ENCODE peak calls at places on chromosomes 6 and 20, in five cellular contexts. P, T, D, X and W are unnamed samples.
A peak's percentile ranks its signal among the peaks of the same experiment; 100 is the strongest.

GRCh38 chr20:25248501-25249172 is 752 bp downstream of the PYGB start:
- DNase-seq in P (peak; percentile 59), T (no peak), D (peak; percentile 51), X (no peak), W (no peak)

GRCh38 chr20:4167261-4168004 is 152.1 kb upstream of the RNF24 start:
- DNase-seq in P (peak; percentile 55), T (no peak), D (peak; percentile 48), X (no peak), W (no peak)

GRCh38 chr6:75397806-75398465 is 95.7 kb downstream of the FILIP1 start:
- DNase-seq in P (no peak), T (no peak), D (no peak), X (no peak), W (peak; percentile 30)

GRCh38 chr6:166676270-166676860 is 49.3 kb upstream of the RPS6KA2 start:
- DNase-seq in P (no peak), T (no peak), D (no peak), X (no peak), W (no peak)

GRCh38 chr6:3349388-3350251 is 90.9 kb downstream of the PSMG4 start:
- DNase-seq in P (no peak), T (no peak), D (no peak), X (no peak), W (no peak)

GRCh38 chr6:88870728-88871330 is 92.6 kb downstream of the RNGTT start:
- DNase-seq in P (peak; percentile 57), T (no peak), D (no peak), X (no peak), W (peak; percentile 81)

GRCh38 chr6:70709826-70710225 is 42.1 kb downstream of the SMAP1 start:
- DNase-seq in P (no peak), T (no peak), D (no peak), X (no peak), W (peak; percentile 86)

GRCh38 chr6:148968636-148969270 is 221.9 kb downstream of the UST start:
- DNase-seq in P (no peak), T (no peak), D (no peak), X (no peak), W (no peak)

GRCh38 chr6:25027221-25027916 is 91.6 kb upstream of the RIPOR2 start:
- DNase-seq in P (no peak), T (no peak), D (peak; percentile 46), X (no peak), W (no peak)

GRCh38 chr20:38843346-38843745 is 37.8 kb downstream of the PPP1R16B start:
- DNase-seq in P (no peak), T (no peak), D (no peak), X (no peak), W (no peak)

GRCh38 chr20:21517566-21518277 is 3.9 kb upstream of the NKX2-2 start:
- DNase-seq in P (no peak), T (no peak), D (peak; percentile 38), X (no peak), W (no peak)

GRCh38 chr20:23061713-23062561 is 12.5 kb upstream of the THBD start:
- DNase-seq in P (peak; percentile 70), T (peak; percentile 34), D (peak; percentile 70), X (no peak), W (peak; percentile 75)

GRCh38 chr6:137043710-137044365 is 927 bp downstream of the IL20RA start:
- DNase-seq in P (peak; percentile 34), T (no peak), D (peak; percentile 39), X (peak; percentile 55), W (peak; percentile 70)

GRCh38 chr20:62924567-62925419 is 1.5 kb downstream of the DIDO1 start:
- DNase-seq in P (peak; percentile 55), T (no peak), D (no peak), X (no peak), W (no peak)

GRCh38 chr6:116217069-116217468 is 36.8 kb downstream of the TSPYL4 start:
- DNase-seq in P (peak; percentile 52), T (no peak), D (no peak), X (no peak), W (no peak)

GRCh38 chr20:32179515-32179914 is 28.0 kb downstream of the PLAGL2 start:
- DNase-seq in P (no peak), T (no peak), D (no peak), X (no peak), W (no peak)

GRCh38 chr6:111586554-111586953 is 19.1 kb downstream of the TRAF3IP2 start:
- DNase-seq in P (no peak), T (no peak), D (no peak), X (no peak), W (no peak)

GRCh38 chr6:164753517-164753916 is 555.9 kb downstream of the C6orf118 start:
- DNase-seq in P (no peak), T (no peak), D (no peak), X (no peak), W (no peak)

GRCh38 chr6:127484207-127484858 is 25.1 kb upstream of the KIAA0408 start:
- DNase-seq in P (no peak), T (no peak), D (no peak), X (no peak), W (peak; percentile 71)

GRCh38 chr6:91691449-91691848 is 1104.6 kb upstream of the MAP3K7 start:
- DNase-seq in P (no peak), T (no peak), D (no peak), X (no peak), W (no peak)

GRCh38 chr20:34528921-34529297 is 12.7 kb downstream of the DYNLRB1 start:
- DNase-seq in P (no peak), T (peak; percentile 44), D (no peak), X (peak; percentile 68), W (peak; percentile 27)

GRCh38 chr6:138692058-138692977 is 81.3 kb upstream of the CCDC28A start:
- DNase-seq in P (peak; percentile 89), T (peak; percentile 16), D (peak; percentile 61), X (peak; percentile 64), W (peak; percentile 87)

GRCh38 chr6:35552285-35552917 is 39.7 kb upstream of the TULP1 start:
- DNase-seq in P (peak; percentile 24), T (no peak), D (peak; percentile 79), X (no peak), W (peak; percentile 15)

GRCh38 chr6:169898788-169899480 is 147.5 kb downstream of the ERMARD start:
- DNase-seq in P (no peak), T (no peak), D (no peak), X (no peak), W (no peak)

GRCh38 chr20:18258126-18258860 is 30.0 kb upstream of the ZNF133 start:
- DNase-seq in P (no peak), T (no peak), D (no peak), X (no peak), W (peak; percentile 33)

GRCh38 chr6:6969761-6970223 is 138.0 kb upstream of the RREB1 start:
- DNase-seq in P (peak; percentile 91), T (no peak), D (peak; percentile 24), X (no peak), W (no peak)

GRCh38 chr6:143952947-143953346 is 55.1 kb downstream of the PLAGL1 start:
- DNase-seq in P (no peak), T (no peak), D (no peak), X (no peak), W (no peak)

GRCh38 chr20:22807045-22807444 is 222.7 kb upstream of the FOXA2 start:
- DNase-seq in P (no peak), T (no peak), D (no peak), X (no peak), W (no peak)

GRCh38 chr6:136435096-136435495 is 115.1 kb downstream of the MAP7 start:
- DNase-seq in P (no peak), T (no peak), D (no peak), X (no peak), W (no peak)

GRCh38 chr20:31485450-31486339 is 10.6 kb downstream of the REM1 start:
- DNase-seq in P (peak; percentile 49), T (no peak), D (no peak), X (no peak), W (peak; percentile 13)

GRCh38 chr6:150686566-150686965 is 86.9 kb downstream of the PLEKHG1 start:
- DNase-seq in P (no peak), T (no peak), D (no peak), X (no peak), W (no peak)

GRCh38 chr20:32115196-32115767 is 5.8 kb downstream of the TM9SF4 start:
- DNase-seq in P (no peak), T (no peak), D (no peak), X (no peak), W (no peak)

GRCh38 chr6:53899512-53899911 is 104.7 kb downstream of the LRRC1 start:
- DNase-seq in P (no peak), T (no peak), D (no peak), X (no peak), W (no peak)

GRCh38 chr6:112781236-112781635 is 434.1 kb downstream of the RFPL4B start:
- DNase-seq in P (peak; percentile 5), T (no peak), D (no peak), X (no peak), W (no peak)

DNA sequence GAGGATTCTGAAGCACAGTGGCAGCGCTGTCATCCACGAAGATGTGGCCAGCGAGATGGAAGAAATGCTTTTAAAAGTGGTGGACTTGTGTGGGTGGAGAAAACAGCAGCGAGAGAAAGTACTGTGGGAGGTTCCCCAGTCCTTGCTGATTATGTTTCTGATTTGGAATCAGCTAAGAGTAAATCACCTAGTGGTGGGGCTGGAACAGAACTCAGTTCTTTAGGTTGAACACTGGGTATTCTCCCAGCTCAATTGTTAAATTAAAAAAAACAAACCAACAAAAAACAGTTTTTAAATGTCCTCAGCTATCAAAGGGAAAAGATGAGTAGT is 515 bp upstream of the ZNF322 start:
- DNase-seq in P (peak; percentile 29), T (no peak), D (no peak), X (no peak), W (peak; percentile 23)
- TF ChIP-seq CTCF in P (peak; percentile 7), T (no peak), D (no peak), X (no peak), W (peak; percentile 19)

GRCh38 chr20:9354579-9354978 is 159.8 kb upstream of the LAMP5 start:
- DNase-seq in P (no peak), T (no peak), D (no peak), X (no peak), W (no peak)
- TF ChIP-seq CTCF in P (no peak), T (no peak), D (no peak), X (no peak), W (no peak)

DNA sequence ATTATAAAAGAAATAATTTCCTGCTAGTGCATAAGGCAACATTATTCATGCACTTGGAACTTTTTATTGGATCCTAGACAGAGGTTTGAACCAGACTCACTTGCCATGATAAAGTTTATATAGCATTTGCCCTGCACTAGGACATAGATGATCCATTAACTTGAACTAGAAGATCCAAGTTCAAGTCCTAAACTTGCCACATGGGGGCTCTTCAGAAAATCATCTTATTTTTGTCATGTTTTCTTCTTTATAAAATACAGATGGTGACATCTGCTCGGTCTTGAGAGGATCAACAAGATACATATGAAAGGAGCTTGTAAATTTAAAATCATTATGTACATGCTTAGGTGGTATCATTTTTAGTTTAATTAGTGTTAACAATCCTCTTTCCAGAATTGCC is 94.5 kb downstream of the SIM1 start:
- DNase-seq in P (no peak), T (no peak), D (no peak), X (no peak), W (no peak)
- TF ChIP-seq CTCF in P (no peak), T (no peak), D (no peak), X (no peak), W (peak; percentile 13)

DNA sequence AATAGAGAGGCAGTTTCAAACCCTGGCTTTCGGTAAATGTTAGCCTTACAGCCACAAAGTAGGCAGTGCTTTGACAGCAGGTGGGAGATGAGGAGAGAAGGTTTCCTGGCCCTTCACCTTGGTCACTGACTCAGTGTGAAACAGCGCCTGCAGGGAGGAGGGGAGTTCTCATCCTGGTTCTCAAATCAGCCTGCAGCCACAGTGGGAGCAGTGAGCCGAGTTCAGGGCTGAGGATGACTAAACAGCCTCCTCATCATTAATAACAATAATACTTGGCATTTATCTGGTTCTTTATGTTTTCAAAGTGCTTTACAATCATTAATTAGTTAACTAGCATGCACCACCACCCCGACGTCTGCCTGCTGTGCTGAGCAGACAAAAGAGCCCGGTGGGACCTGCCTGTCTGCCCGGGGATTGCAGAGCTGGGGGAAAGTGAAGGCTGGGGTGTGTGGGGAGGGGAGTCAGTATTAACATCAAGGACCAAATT is 59.6 kb downstream of the PRDM1 start:
- DNase-seq in P (no peak), T (no peak), D (no peak), X (no peak), W (no peak)
- TF ChIP-seq CTCF in P (no peak), T (no peak), D (no peak), X (no peak), W (no peak)